ENCODE peak calls at places on chromosomes 2 and 18, in six cellular contexts. R is BJ, T is astrocyte, O is heart left ventricle, J is esophagus muscularis mucosa, Q is GM06990. L is an unnamed sample.
A peak's percentile ranks its signal among the peaks of the same experiment; 100 is the strongest.

GRCh38 chr2:197515277-197515797 is 529 bp upstream of the MOB4 start:
- DNase-seq in J (no peak), O (no peak), R (no peak), Q (no peak), T (peak; percentile 10), L (no peak)

GRCh38 chr2:42961385-42961800 is 169.0 kb upstream of the HAAO start:
- DNase-seq in J (peak; percentile 95), O (peak; percentile 70), Q (no peak), T (no peak), R (no peak), L (peak; percentile 72)

GRCh38 chr18:50722311-50722710 is 97.5 kb downstream of the MRO start:
- DNase-seq in O (no peak), J (no peak), Q (no peak), R (no peak), T (no peak), L (no peak)

GRCh38 chr2:155830817-155831579 is 501.5 kb downstream of the NR4A2 start:
- DNase-seq in J (no peak), R (no peak), O (no peak), T (peak; percentile 4), Q (no peak), L (no peak)

GRCh38 chr2:181656450-181657261 is at the start of gene CERKL:
- DNase-seq in T (peak; percentile 14), Q (peak; percentile 36), R (no peak), O (peak; percentile 29), J (no peak), L (peak; percentile 54)

GRCh38 chr2:3108710-3109702 is 268.6 kb downstream of the EIPR1 start:
- DNase-seq in J (peak; percentile 75), R (no peak), O (no peak), T (no peak), Q (no peak), L (peak; percentile 12)

GRCh38 chr2:215410932-215411285 is 25.0 kb downstream of the FN1 start:
- DNase-seq in Q (no peak), T (peak; percentile 97), J (no peak), R (peak; percentile 90), O (no peak), L (no peak)

GRCh38 chr2:237243487-237243886 is 157.8 kb downstream of the COPS8 start:
- DNase-seq in R (no peak), O (no peak), J (no peak), T (no peak), Q (no peak), L (no peak)

GRCh38 chr18:765764-766549 is 46.1 kb downstream of the YES1 start:
- DNase-seq in T (no peak), Q (no peak), O (no peak), J (no peak), R (no peak), L (no peak)

GRCh38 chr2:31729442-31730092 is 148.8 kb upstream of the SRD5A2 start:
- DNase-seq in J (no peak), R (no peak), T (no peak), O (no peak), Q (no peak), L (no peak)

GRCh38 chr2:118374974-118375745 is 286.9 kb downstream of the INSIG2 start:
- DNase-seq in T (peak; percentile 34), R (no peak), J (no peak), Q (no peak), O (no peak), L (no peak)

GRCh38 chr2:197515798-197516761 is at the start of gene MOB4:
- DNase-seq in J (peak; percentile 98), O (peak; percentile 98), T (peak; percentile 82), Q (peak; percentile 99), R (peak; percentile 68), L (peak; percentile 96)

GRCh38 chr2:173997269-173997668 is 32.1 kb upstream of the SP3 start:
- DNase-seq in R (no peak), J (peak; percentile 94), O (peak; percentile 88), Q (peak; percentile 52), T (no peak), L (peak; percentile 83)

GRCh38 chr2:21194828-21195227 is 71.1 kb downstream of the TDRD15 start:
- DNase-seq in T (no peak), R (no peak), J (no peak), Q (no peak), O (no peak), L (peak; percentile 68)

GRCh38 chr2:160836755-160837154 is 323.5 kb upstream of the TANK start:
- DNase-seq in O (no peak), T (peak; percentile 98), R (peak; percentile 88), Q (no peak), J (no peak), L (no peak)

GRCh38 chr18:50196261-50196660 is 1.3 kb upstream of the MYO5B start:
- DNase-seq in O (no peak), Q (no peak), T (no peak), J (no peak), R (no peak), L (no peak)

GRCh38 chr2:239455436-239456203 is 54.8 kb upstream of the HDAC4 start:
- DNase-seq in Q (no peak), T (no peak), J (peak; percentile 77), R (no peak), O (no peak), L (no peak)

GRCh38 chr18:32470136-32470712 is 458 bp downstream of the GAREM1 start:
- DNase-seq in J (no peak), R (no peak), T (peak; percentile 22), Q (peak; percentile 18), O (peak; percentile 52), L (peak; percentile 35)

GRCh38 chr2:226796840-226797288 is 2.8 kb downstream of the IRS1 start:
- DNase-seq in R (no peak), Q (peak; percentile 9), J (no peak), O (peak; percentile 53), T (no peak), L (no peak)

GRCh38 chr2:8103085-8103708 is 578.7 kb upstream of the ID2 start:
- DNase-seq in T (no peak), J (no peak), R (no peak), Q (no peak), O (no peak), L (no peak)

GRCh38 chr18:21100678-21101077 is 10.9 kb downstream of the ROCK1 start:
- DNase-seq in T (no peak), O (no peak), Q (no peak), R (no peak), J (no peak), L (no peak)

DNA sequence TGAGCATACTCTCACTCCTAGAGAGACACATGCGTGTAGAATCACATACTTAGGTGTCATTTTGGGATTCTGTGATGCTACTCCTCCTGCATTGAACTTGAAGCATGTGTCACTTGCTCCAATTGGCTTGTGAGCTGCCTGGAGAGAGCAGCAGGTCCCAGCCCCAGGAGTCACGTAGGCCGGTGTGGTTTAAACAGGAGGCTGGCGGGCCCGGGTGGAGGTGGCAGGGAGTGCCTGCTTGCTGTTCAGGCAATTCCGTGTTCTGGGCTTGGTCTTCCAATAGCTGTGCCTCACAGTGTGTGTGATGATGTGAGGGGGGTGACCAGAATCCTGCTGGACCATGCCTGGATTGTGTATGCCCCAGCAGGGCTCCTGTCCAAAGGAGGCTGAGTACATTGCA is 51.0 kb downstream of the ZNF236 start:
- DNase-seq in J (no peak), R (no peak), T (no peak), O (no peak), Q (no peak), L (no peak)
- H3K36me3 ChIP-seq in J (peaks cover 60% of the 10 kb centered on the region), R (peaks cover 6% of the 10 kb centered on the region), T (peaks cover 11% of the 10 kb centered on the region), O (no peaks in the 10 kb centered on the region), Q (peaks cover 7% of the 10 kb centered on the region), L (no peaks in the 10 kb centered on the region)

GRCh38 chr2:47402805-47403691 is at the start of gene MSH2:
- DNase-seq in T (peak; percentile 81), J (peak; percentile 97), O (peak; percentile 94), R (peak; percentile 44), Q (peak; percentile 95), L (peak; percentile 96)

GRCh38 chr2:47405757-47406156 is 2.8 kb downstream of the MSH2 start:
- DNase-seq in T (no peak), J (no peak), O (no peak), Q (no peak), R (no peak), L (no peak)

GRCh38 chr2:47403829-47404228 is 873 bp downstream of the MSH2 start:
- DNase-seq in R (no peak), J (no peak), T (no peak), Q (no peak), O (no peak), L (peak; percentile 21)

GRCh38 chr2:47402555-47402804 is 476 bp upstream of the MSH2 start:
- DNase-seq in R (peak; percentile 4), T (peak; percentile 23), O (no peak), J (no peak), Q (no peak), L (no peak)

DNA sequence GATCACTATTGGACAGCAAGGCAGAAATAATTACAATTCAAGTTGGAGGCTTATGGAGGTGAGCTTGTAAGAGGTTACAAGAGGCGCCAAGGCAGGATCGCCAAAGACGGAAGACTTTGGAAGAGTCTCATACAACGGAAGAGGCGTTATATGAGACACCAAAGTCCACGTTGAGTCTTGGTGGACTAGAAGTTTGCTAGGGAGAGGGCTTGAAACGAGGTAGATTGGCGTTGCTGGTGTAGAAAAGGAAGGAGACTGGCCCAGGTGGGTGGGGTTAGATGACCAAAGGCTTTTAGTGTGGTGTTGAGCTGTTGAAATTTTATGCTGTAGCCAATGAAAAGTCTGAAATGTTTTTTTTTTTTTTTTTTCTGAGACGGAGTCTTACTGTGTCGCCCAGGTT is 1.4 kb downstream of the MSH2 start:
- DNase-seq in T (no peak), Q (no peak), R (no peak), O (no peak), J (no peak), L (no peak)
- H3K36me3 ChIP-seq in T (peaks cover 2% of the 10 kb centered on the region), Q (no peaks in the 10 kb centered on the region), R (no peaks in the 10 kb centered on the region), O (no peaks in the 10 kb centered on the region), J (no peaks in the 10 kb centered on the region), L (no peaks in the 10 kb centered on the region)

DNA sequence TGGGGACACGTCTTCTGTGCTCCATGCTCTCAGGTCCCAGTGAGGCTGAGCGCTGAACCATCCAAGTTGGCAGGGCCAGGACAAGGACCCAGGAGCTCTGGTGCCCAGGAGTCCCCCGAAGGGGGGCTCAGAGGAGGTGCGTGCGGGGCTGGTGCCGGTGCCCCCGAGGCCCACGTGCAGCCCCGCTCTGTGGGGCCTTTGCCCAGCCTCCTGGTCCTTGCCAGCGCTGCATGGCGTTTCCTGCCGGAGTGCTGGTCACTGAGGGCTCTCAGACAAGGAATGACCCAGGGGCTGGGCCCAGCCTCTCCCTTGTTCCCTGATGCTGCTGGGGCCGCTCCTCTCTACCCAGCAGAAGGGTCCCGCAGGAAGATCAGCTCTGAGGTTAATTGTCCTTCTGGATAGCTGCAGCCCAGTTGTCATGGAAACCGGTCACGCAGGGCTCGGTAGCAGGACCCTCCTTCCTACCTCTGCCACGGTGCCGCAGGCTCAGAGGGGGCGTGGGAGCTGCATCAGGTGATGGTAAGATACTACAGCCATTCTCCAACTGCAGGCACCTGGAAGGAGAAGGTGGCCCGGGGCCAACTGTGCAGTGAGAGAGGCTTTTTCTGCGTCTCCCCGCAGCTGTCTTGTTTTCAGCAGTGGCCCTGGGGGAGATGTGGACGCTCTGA is 64.5 kb downstream of the RRM2 start:
- DNase-seq in T (no peak), Q (no peak), J (no peak), R (no peak), O (no peak), L (no peak)
- H3K36me3 ChIP-seq in T (no peaks in the 10 kb centered on the region), Q (no peaks in the 10 kb centered on the region), J (no peaks in the 10 kb centered on the region), R (no peaks in the 10 kb centered on the region), O (no peaks in the 10 kb centered on the region), L (no peaks in the 10 kb centered on the region)

DNA sequence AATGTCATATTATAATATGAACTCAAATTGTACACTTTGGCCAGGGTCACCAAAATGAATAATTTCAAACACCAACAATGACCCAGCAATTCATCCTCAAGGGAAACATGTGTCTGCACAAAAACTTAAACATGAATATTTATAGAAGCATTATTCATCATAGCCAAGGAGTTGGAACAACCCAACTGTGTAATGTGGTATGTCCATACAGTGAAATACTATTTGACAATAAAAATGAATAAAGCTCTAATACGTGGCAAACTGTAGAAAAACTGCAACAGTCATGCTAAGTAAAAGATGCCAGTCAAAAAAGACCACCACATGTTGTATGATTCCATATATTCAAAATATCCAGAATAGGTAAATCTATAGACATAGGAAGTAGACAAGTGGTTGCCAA is 294.6 kb upstream of the CCDC68 start:
- DNase-seq in Q (no peak), J (no peak), T (no peak), R (no peak), O (no peak), L (no peak)
- H3K36me3 ChIP-seq in Q (peaks cover 9% of the 10 kb centered on the region), J (peaks cover 68% of the 10 kb centered on the region), T (peaks cover 17% of the 10 kb centered on the region), R (peaks cover under 1% of the 10 kb centered on the region), O (peaks cover 8% of the 10 kb centered on the region), L (no peaks in the 10 kb centered on the region)

L was measured in testis.